ENCODE peak calls at places on chromosome 2, in four cellular contexts. V, J, M and H are unnamed samples.

GRCh38 chr2:207161724-207162123 is 4.0 kb downstream of the KLF7 start:
- DNase-seq in V (peak), J (no peak), M (no peak), H (no peak)

GRCh38 chr2:55839182-55839819 is 84.3 kb downstream of the EFEMP1 start:
- DNase-seq in J (no peak), M (no peak), V (peak), H (peak)

GRCh38 chr2:206858972-206859739 is 80.2 kb upstream of the CPO start:
- DNase-seq in J (no peak), V (no peak), M (no peak), H (no peak)

GRCh38 chr2:23614701-23615100 is 229.7 kb downstream of the KLHL29 start:
- DNase-seq in M (no peak), V (no peak), J (no peak), H (no peak)

GRCh38 chr2:233976690-233977294 is 59.6 kb downstream of the TRPM8 start:
- DNase-seq in J (no peak), V (peak), M (no peak), H (peak)

GRCh38 chr2:6368271-6368670 is 497.4 kb downstream of the CMPK2 start:
- DNase-seq in M (no peak), V (no peak), J (no peak), H (no peak)

GRCh38 chr2:1772868-1773267 is 28.6 kb upstream of the PXDN start:
- DNase-seq in V (no peak), M (no peak), J (no peak), H (no peak)

GRCh38 chr2:120344991-120345975 is 653 bp upstream of the INHBB start:
- DNase-seq in J (no peak), V (peak), M (no peak), H (no peak)

GRCh38 chr2:201235865-201236811 is 24.2 kb upstream of the CASP8 start:
- DNase-seq in V (peak), J (peak), M (peak), H (no peak)

GRCh38 chr2:2719015-2719414 is 387.9 kb upstream of the MYT1L start:
- DNase-seq in V (no peak), M (no peak), J (no peak), H (no peak)

GRCh38 chr2:206990335-206990734 is 51.0 kb downstream of the CPO start:
- DNase-seq in M (no peak), J (no peak), V (peak), H (no peak)

GRCh38 chr2:174745142-174745541 is 19.1 kb downstream of the CHRNA1 start:
- DNase-seq in J (no peak), V (no peak), M (no peak), H (no peak)

DNA sequence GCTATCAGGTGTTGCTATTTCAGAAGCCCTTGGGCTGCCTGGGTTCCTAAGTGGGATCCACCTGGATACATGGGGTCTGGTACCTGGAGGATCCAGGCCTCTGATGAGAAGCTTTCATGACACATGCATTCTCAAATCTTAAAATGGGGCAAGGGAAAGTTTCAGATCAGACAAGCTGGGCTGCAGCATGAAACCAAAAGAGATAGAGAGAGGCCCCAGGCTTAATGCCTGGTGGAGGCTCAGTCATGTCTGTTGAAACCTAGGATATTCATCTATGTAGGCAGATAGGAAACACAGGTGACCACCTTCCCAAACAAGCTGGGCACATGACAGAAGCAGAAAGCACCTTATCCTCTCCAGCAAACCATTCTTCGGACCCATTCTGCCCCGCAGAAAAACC is 18.8 kb upstream of the PLB1 start:
- DNase-seq in V (no peak), J (no peak), M (no peak), H (no peak)
- H3K27ac ChIP-seq in V (no peak), J (no peak), M (no peak), H (no peak)

GRCh38 chr2:18085593-18085992 is 207.1 kb downstream of the KCNS3 start:
- DNase-seq in M (no peak), V (no peak), J (no peak), H (no peak)

GRCh38 chr2:18078206-18078605 is 199.7 kb downstream of the KCNS3 start:
- DNase-seq in J (no peak), V (no peak), M (no peak), H (no peak)

GRCh38 chr2:18084376-18084775 is 205.9 kb downstream of the KCNS3 start:
- DNase-seq in V (no peak), M (no peak), J (no peak), H (no peak)

GRCh38 chr2:18083806-18084205 is 205.3 kb downstream of the KCNS3 start:
- DNase-seq in M (no peak), J (no peak), V (no peak), H (no peak)
- H3K27ac ChIP-seq in M (no peak), J (no peak), V (no peak), H (no peak)

DNA sequence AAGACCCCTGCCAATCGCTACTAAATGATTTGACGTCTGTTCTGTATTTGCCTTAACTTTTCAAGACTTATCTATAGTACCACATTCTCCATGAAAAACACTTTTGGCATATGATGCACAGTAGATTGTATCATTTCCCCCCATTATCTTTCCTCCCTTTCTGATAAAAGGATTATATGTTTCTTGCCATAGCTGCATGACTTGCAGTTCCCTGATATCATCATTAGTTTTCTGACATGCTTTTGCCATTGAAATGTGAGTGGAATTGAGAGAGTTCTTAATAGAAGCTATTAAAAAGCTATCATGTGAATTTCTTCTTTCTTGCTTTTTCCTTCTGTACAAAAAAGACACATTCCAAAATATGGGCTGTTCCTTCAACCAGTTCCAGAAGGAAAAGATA is 130.3 kb downstream of the TMEFF2 start:
- DNase-seq in V (no peak), J (no peak), M (no peak), H (no peak)
- H3K27ac ChIP-seq in V (no peak), J (no peak), M (no peak), H (no peak)

DNA sequence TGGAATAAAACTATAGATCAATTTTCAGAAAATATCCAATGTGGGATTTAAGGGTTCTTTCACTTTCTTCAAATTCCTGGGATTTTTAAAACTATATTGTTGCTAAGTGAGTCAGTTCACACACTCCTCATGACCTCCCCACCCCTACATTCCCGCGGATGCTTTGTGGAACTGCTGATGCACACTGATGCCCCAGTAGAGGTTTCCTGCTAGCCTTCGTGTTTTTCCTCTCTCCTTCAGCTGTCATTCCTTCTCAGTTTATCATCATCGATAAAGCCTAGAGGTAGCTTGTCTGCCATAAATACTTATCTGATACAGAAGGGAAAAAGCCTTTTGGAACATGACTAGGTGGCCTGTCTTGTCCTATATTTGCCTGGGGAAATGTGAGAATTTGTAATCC is 67.4 kb upstream of the GALNT5 start:
- DNase-seq in M (no peak), V (peak), J (no peak), H (no peak)
- H3K27ac ChIP-seq in M (no peak), V (no peak), J (no peak), H (no peak)